ENCODE peak calls at places on chromosome 18, in five cellular contexts. One of them, this sample, is unnamed.

GRCh38 chr18:59729781-59730180 is 32.6 kb upstream of the CCBE1 start:
- DNase-seq in H9: no peak
- DNase-seq in CD4-positive, alpha-beta T cell: no peak
- DNase-seq in GM12865: no peak
- DNase-seq in stimulated activated CD4-positive, alpha-beta T cell treated with anti-CD3 and anti-CD28 coated beads, TNF-alpha, amount 100 ng/mL, for 4 hours: no peak
- DNase-seq in this sample: no peak

GRCh38 chr18:12883003-12883683 is 894 bp downstream of the PTPN2 start:
- DNase-seq in H9: no peak
- DNase-seq in CD4-positive, alpha-beta T cell: no peak
- DNase-seq in GM12865: no peak
- DNase-seq in stimulated activated CD4-positive, alpha-beta T cell treated with anti-CD3 and anti-CD28 coated beads, TNF-alpha, amount 100 ng/mL, for 4 hours: no peak
- DNase-seq in this sample: peak; percentile 70

GRCh38 chr18:11909597-11910026 is 1.5 kb upstream of the MPPE1 start:
- DNase-seq in H9: no peak
- DNase-seq in CD4-positive, alpha-beta T cell: no peak
- DNase-seq in GM12865: peak; percentile 30
- DNase-seq in stimulated activated CD4-positive, alpha-beta T cell treated with anti-CD3 and anti-CD28 coated beads, TNF-alpha, amount 100 ng/mL, for 4 hours: no peak
- DNase-seq in this sample: peak; percentile 20

GRCh38 chr18:7207366-7207765 is 23.5 kb upstream of the LRRC30 start:
- DNase-seq in H9: no peak
- DNase-seq in CD4-positive, alpha-beta T cell: no peak
- DNase-seq in GM12865: no peak
- DNase-seq in stimulated activated CD4-positive, alpha-beta T cell treated with anti-CD3 and anti-CD28 coated beads, TNF-alpha, amount 100 ng/mL, for 4 hours: no peak
- DNase-seq in this sample: no peak

GRCh38 chr18:4394700-4395099 is 60.4 kb downstream of the DLGAP1 start:
- DNase-seq in H9: no peak
- DNase-seq in CD4-positive, alpha-beta T cell: no peak
- DNase-seq in GM12865: peak; percentile 67
- DNase-seq in stimulated activated CD4-positive, alpha-beta T cell treated with anti-CD3 and anti-CD28 coated beads, TNF-alpha, amount 100 ng/mL, for 4 hours: no peak
- DNase-seq in this sample: no peak

GRCh38 chr18:11950824-11951223 is 30.5 kb upstream of the IMPA2 start:
- DNase-seq in H9: no peak
- DNase-seq in CD4-positive, alpha-beta T cell: no peak
- DNase-seq in GM12865: no peak
- DNase-seq in stimulated activated CD4-positive, alpha-beta T cell treated with anti-CD3 and anti-CD28 coated beads, TNF-alpha, amount 100 ng/mL, for 4 hours: no peak
- DNase-seq in this sample: no peak

GRCh38 chr18:45837283-45838070 is 12.0 kb downstream of the SIGLEC15 start:
- DNase-seq in H9: peak; percentile 81
- DNase-seq in CD4-positive, alpha-beta T cell: peak; percentile 30
- DNase-seq in GM12865: peak; percentile 41
- DNase-seq in stimulated activated CD4-positive, alpha-beta T cell treated with anti-CD3 and anti-CD28 coated beads, TNF-alpha, amount 100 ng/mL, for 4 hours: no peak
- DNase-seq in this sample: no peak

GRCh38 chr18:75775121-75775520 is 347.6 kb upstream of the SMIM21 start:
- DNase-seq in H9: no peak
- DNase-seq in CD4-positive, alpha-beta T cell: no peak
- DNase-seq in GM12865: no peak
- DNase-seq in stimulated activated CD4-positive, alpha-beta T cell treated with anti-CD3 and anti-CD28 coated beads, TNF-alpha, amount 100 ng/mL, for 4 hours: no peak
- DNase-seq in this sample: no peak

GRCh38 chr18:61825386-61825785 is 67.4 kb downstream of the RNF152 start:
- DNase-seq in H9: no peak
- DNase-seq in CD4-positive, alpha-beta T cell: no peak
- DNase-seq in GM12865: no peak
- DNase-seq in stimulated activated CD4-positive, alpha-beta T cell treated with anti-CD3 and anti-CD28 coated beads, TNF-alpha, amount 100 ng/mL, for 4 hours: no peak
- DNase-seq in this sample: peak; percentile 51

GRCh38 chr18:67199993-67200617 is 316.4 kb downstream of the DSEL start:
- DNase-seq in H9: no peak
- DNase-seq in CD4-positive, alpha-beta T cell: no peak
- DNase-seq in GM12865: peak; percentile 68
- DNase-seq in stimulated activated CD4-positive, alpha-beta T cell treated with anti-CD3 and anti-CD28 coated beads, TNF-alpha, amount 100 ng/mL, for 4 hours: no peak
- DNase-seq in this sample: peak; percentile 83

GRCh38 chr18:59690216-59691045 is 6.8 kb downstream of the CCBE1 start:
- DNase-seq in H9: peak; percentile 61
- DNase-seq in CD4-positive, alpha-beta T cell: no peak
- DNase-seq in GM12865: no peak
- DNase-seq in stimulated activated CD4-positive, alpha-beta T cell treated with anti-CD3 and anti-CD28 coated beads, TNF-alpha, amount 100 ng/mL, for 4 hours: no peak
- DNase-seq in this sample: no peak

GRCh38 chr18:79531926-79532689 is 136.4 kb downstream of the NFATC1 start:
- DNase-seq in H9: no peak
- DNase-seq in CD4-positive, alpha-beta T cell: no peak
- DNase-seq in GM12865: no peak
- DNase-seq in stimulated activated CD4-positive, alpha-beta T cell treated with anti-CD3 and anti-CD28 coated beads, TNF-alpha, amount 100 ng/mL, for 4 hours: no peak
- DNase-seq in this sample: no peak

GRCh38 chr18:63736856-63737255 is 34.1 kb downstream of the SERPINB11 start:
- DNase-seq in H9: no peak
- DNase-seq in CD4-positive, alpha-beta T cell: no peak
- DNase-seq in GM12865: no peak
- DNase-seq in stimulated activated CD4-positive, alpha-beta T cell treated with anti-CD3 and anti-CD28 coated beads, TNF-alpha, amount 100 ng/mL, for 4 hours: no peak
- DNase-seq in this sample: no peak

GRCh38 chr18:75100832-75101630 is 107.9 kb downstream of the PTGR3 start:
- DNase-seq in H9: no peak
- DNase-seq in CD4-positive, alpha-beta T cell: no peak
- DNase-seq in GM12865: no peak
- DNase-seq in stimulated activated CD4-positive, alpha-beta T cell treated with anti-CD3 and anti-CD28 coated beads, TNF-alpha, amount 100 ng/mL, for 4 hours: no peak
- DNase-seq in this sample: no peak

GRCh38 chr18:6401687-6402086 is 13.0 kb downstream of the L3MBTL4 start:
- DNase-seq in H9: peak; percentile 37
- DNase-seq in CD4-positive, alpha-beta T cell: no peak
- DNase-seq in GM12865: no peak
- DNase-seq in stimulated activated CD4-positive, alpha-beta T cell treated with anti-CD3 and anti-CD28 coated beads, TNF-alpha, amount 100 ng/mL, for 4 hours: no peak
- DNase-seq in this sample: peak; percentile 8

GRCh38 chr18:11992096-11992785 is 10.9 kb downstream of the IMPA2 start:
- DNase-seq in H9: no peak
- DNase-seq in CD4-positive, alpha-beta T cell: no peak
- DNase-seq in GM12865: no peak
- DNase-seq in stimulated activated CD4-positive, alpha-beta T cell treated with anti-CD3 and anti-CD28 coated beads, TNF-alpha, amount 100 ng/mL, for 4 hours: no peak
- DNase-seq in this sample: no peak

GRCh38 chr18:73060666-73061270 is 193.0 kb upstream of the NETO1 start:
- DNase-seq in H9: no peak
- DNase-seq in CD4-positive, alpha-beta T cell: no peak
- DNase-seq in GM12865: no peak
- DNase-seq in stimulated activated CD4-positive, alpha-beta T cell treated with anti-CD3 and anti-CD28 coated beads, TNF-alpha, amount 100 ng/mL, for 4 hours: no peak
- DNase-seq in this sample: no peak

GRCh38 chr18:10437837-10438236 is 16.6 kb upstream of the APCDD1 start:
- DNase-seq in H9: no peak
- DNase-seq in CD4-positive, alpha-beta T cell: no peak
- DNase-seq in GM12865: peak; percentile 29
- DNase-seq in stimulated activated CD4-positive, alpha-beta T cell treated with anti-CD3 and anti-CD28 coated beads, TNF-alpha, amount 100 ng/mL, for 4 hours: no peak
- DNase-seq in this sample: no peak

GRCh38 chr18:58416704-58417683 is 211.9 kb downstream of the ALPK2 start:
- DNase-seq in H9: no peak
- DNase-seq in CD4-positive, alpha-beta T cell: no peak
- DNase-seq in GM12865: no peak
- DNase-seq in stimulated activated CD4-positive, alpha-beta T cell treated with anti-CD3 and anti-CD28 coated beads, TNF-alpha, amount 100 ng/mL, for 4 hours: no peak
- DNase-seq in this sample: no peak

GRCh38 chr18:49841236-49842217 is 28.2 kb upstream of the ACAA2 start:
- DNase-seq in H9: no peak
- DNase-seq in CD4-positive, alpha-beta T cell: no peak
- DNase-seq in GM12865: no peak
- DNase-seq in stimulated activated CD4-positive, alpha-beta T cell treated with anti-CD3 and anti-CD28 coated beads, TNF-alpha, amount 100 ng/mL, for 4 hours: no peak
- DNase-seq in this sample: no peak

GRCh38 chr18:26002375-26002774 is 88.0 kb downstream of the SS18 start:
- DNase-seq in H9: no peak
- DNase-seq in CD4-positive, alpha-beta T cell: no peak
- DNase-seq in GM12865: peak; percentile 17
- DNase-seq in stimulated activated CD4-positive, alpha-beta T cell treated with anti-CD3 and anti-CD28 coated beads, TNF-alpha, amount 100 ng/mL, for 4 hours: no peak
- DNase-seq in this sample: peak; percentile 69

GRCh38 chr18:13614701-13615288 is 111.6 kb downstream of the FAM210A start:
- DNase-seq in H9: no peak
- DNase-seq in CD4-positive, alpha-beta T cell: peak; percentile 50
- DNase-seq in GM12865: peak; percentile 56
- DNase-seq in stimulated activated CD4-positive, alpha-beta T cell treated with anti-CD3 and anti-CD28 coated beads, TNF-alpha, amount 100 ng/mL, for 4 hours: no peak
- DNase-seq in this sample: no peak

GRCh38 chr18:73842795-73843394 is 304.7 kb downstream of the FBXO15 start:
- DNase-seq in H9: peak; percentile 44
- DNase-seq in CD4-positive, alpha-beta T cell: no peak
- DNase-seq in GM12865: peak; percentile 47
- DNase-seq in stimulated activated CD4-positive, alpha-beta T cell treated with anti-CD3 and anti-CD28 coated beads, TNF-alpha, amount 100 ng/mL, for 4 hours: no peak
- DNase-seq in this sample: peak; percentile 71

GRCh38 chr18:74499633-74500032 is 3.5 kb downstream of the CNDP2 start:
- DNase-seq in H9: peak; percentile 57
- DNase-seq in CD4-positive, alpha-beta T cell: peak; percentile 19
- DNase-seq in GM12865: peak; percentile 86
- DNase-seq in stimulated activated CD4-positive, alpha-beta T cell treated with anti-CD3 and anti-CD28 coated beads, TNF-alpha, amount 100 ng/mL, for 4 hours: peak; percentile 15
- DNase-seq in this sample: peak; percentile 94

GRCh38 chr18:44507729-44508325 is 172.9 kb upstream of the SETBP1 start:
- DNase-seq in H9: no peak
- DNase-seq in CD4-positive, alpha-beta T cell: no peak
- DNase-seq in GM12865: peak; percentile 54
- DNase-seq in stimulated activated CD4-positive, alpha-beta T cell treated with anti-CD3 and anti-CD28 coated beads, TNF-alpha, amount 100 ng/mL, for 4 hours: no peak
- DNase-seq in this sample: peak; percentile 78

GRCh38 chr18:27005589-27005988 is 140.1 kb upstream of the AQP4 start:
- DNase-seq in H9: no peak
- DNase-seq in CD4-positive, alpha-beta T cell: no peak
- DNase-seq in GM12865: peak; percentile 32
- DNase-seq in stimulated activated CD4-positive, alpha-beta T cell treated with anti-CD3 and anti-CD28 coated beads, TNF-alpha, amount 100 ng/mL, for 4 hours: no peak
- DNase-seq in this sample: peak; percentile 52

GRCh38 chr18:23053756-23054457 is 81.4 kb upstream of the CABLES1 start:
- DNase-seq in H9: peak; percentile 87
- DNase-seq in CD4-positive, alpha-beta T cell: no peak
- DNase-seq in GM12865: no peak
- DNase-seq in stimulated activated CD4-positive, alpha-beta T cell treated with anti-CD3 and anti-CD28 coated beads, TNF-alpha, amount 100 ng/mL, for 4 hours: no peak
- DNase-seq in this sample: no peak

GRCh38 chr18:63161728-63162195 is 157.8 kb downstream of the BCL2 start:
- DNase-seq in H9: no peak
- DNase-seq in CD4-positive, alpha-beta T cell: peak; percentile 78
- DNase-seq in GM12865: peak; percentile 96
- DNase-seq in stimulated activated CD4-positive, alpha-beta T cell treated with anti-CD3 and anti-CD28 coated beads, TNF-alpha, amount 100 ng/mL, for 4 hours: peak; percentile 57
- DNase-seq in this sample: peak; percentile 94

GRCh38 chr18:8911408-8912340 is 190.8 kb upstream of the NDUFV2 start:
- DNase-seq in H9: no peak
- DNase-seq in CD4-positive, alpha-beta T cell: no peak
- DNase-seq in GM12865: peak; percentile 12
- DNase-seq in stimulated activated CD4-positive, alpha-beta T cell treated with anti-CD3 and anti-CD28 coated beads, TNF-alpha, amount 100 ng/mL, for 4 hours: no peak
- DNase-seq in this sample: no peak

This sample was measured in OCI-M1.